ENCODE peak calls at places on chromosome 15, in six cellular contexts. One of them, this sample, is unnamed.

GRCh38 chr15:52283281-52283680 is 12.3 kb downstream of the MYO5C start:
- DNase-seq in breast epithelium: no peak
- DNase-seq in small intestine: no peak
- DNase-seq in mammary epithelial cell: no peak
- DNase-seq in neuronal stem cell: no peak
- DNase-seq in lower lobe of right lung: no peak
- DNase-seq in this sample: no peak

GRCh38 chr15:39770748-39771689 is 11.6 kb downstream of the FSIP1 start:
- DNase-seq in breast epithelium: no peak
- DNase-seq in small intestine: no peak
- DNase-seq in mammary epithelial cell: peak; percentile 30
- DNase-seq in neuronal stem cell: no peak
- DNase-seq in lower lobe of right lung: no peak
- DNase-seq in this sample: no peak

GRCh38 chr15:29039466-29040366 is 153.9 kb downstream of the APBA2 start:
- DNase-seq in breast epithelium: no peak
- DNase-seq in small intestine: no peak
- DNase-seq in mammary epithelial cell: no peak
- DNase-seq in neuronal stem cell: peak; percentile 6
- DNase-seq in lower lobe of right lung: no peak
- DNase-seq in this sample: no peak

GRCh38 chr15:36612063-36612788 is 32.8 kb downstream of the CDIN1 start:
- DNase-seq in breast epithelium: no peak
- DNase-seq in small intestine: peak; percentile 46
- DNase-seq in mammary epithelial cell: peak; percentile 86
- DNase-seq in neuronal stem cell: no peak
- DNase-seq in lower lobe of right lung: no peak
- DNase-seq in this sample: no peak

GRCh38 chr15:68113273-68113672 is 59.2 kb downstream of the PIAS1 start:
- DNase-seq in breast epithelium: no peak
- DNase-seq in small intestine: peak; percentile 41
- DNase-seq in mammary epithelial cell: no peak
- DNase-seq in neuronal stem cell: no peak
- DNase-seq in lower lobe of right lung: no peak
- DNase-seq in this sample: no peak

GRCh38 chr15:89197503-89197971 is 23.8 kb downstream of the RLBP1 start:
- DNase-seq in breast epithelium: peak; percentile 86
- DNase-seq in small intestine: peak; percentile 18
- DNase-seq in mammary epithelial cell: peak; percentile 70
- DNase-seq in neuronal stem cell: peak; percentile 80
- DNase-seq in lower lobe of right lung: peak; percentile 73
- DNase-seq in this sample: peak; percentile 42

GRCh38 chr15:40789999-40790398 is 16.9 kb upstream of the ZFYVE19 start:
- DNase-seq in breast epithelium: no peak
- DNase-seq in small intestine: no peak
- DNase-seq in mammary epithelial cell: no peak
- DNase-seq in neuronal stem cell: no peak
- DNase-seq in lower lobe of right lung: peak; percentile 47
- DNase-seq in this sample: no peak

GRCh38 chr15:78325092-78325843 is 14.9 kb upstream of the CRABP1 start:
- DNase-seq in breast epithelium: no peak
- DNase-seq in small intestine: no peak
- DNase-seq in mammary epithelial cell: peak; percentile 49
- DNase-seq in neuronal stem cell: no peak
- DNase-seq in lower lobe of right lung: no peak
- DNase-seq in this sample: no peak

GRCh38 chr15:101437209-101437608 is 52.3 kb downstream of the PCSK6 start:
- DNase-seq in breast epithelium: no peak
- DNase-seq in small intestine: no peak
- DNase-seq in mammary epithelial cell: no peak
- DNase-seq in neuronal stem cell: no peak
- DNase-seq in lower lobe of right lung: no peak
- DNase-seq in this sample: no peak

GRCh38 chr15:34993413-34993812 is 5.3 kb upstream of the ZNF770 start:
- DNase-seq in breast epithelium: no peak
- DNase-seq in small intestine: no peak
- DNase-seq in mammary epithelial cell: no peak
- DNase-seq in neuronal stem cell: no peak
- DNase-seq in lower lobe of right lung: no peak
- DNase-seq in this sample: no peak

GRCh38 chr15:41494922-41495735 is 1.5 kb downstream of the ITPKA start:
- DNase-seq in breast epithelium: no peak
- DNase-seq in small intestine: peak; percentile 42
- DNase-seq in mammary epithelial cell: no peak
- DNase-seq in neuronal stem cell: peak; percentile 32
- DNase-seq in lower lobe of right lung: peak; percentile 60
- DNase-seq in this sample: peak; percentile 20

GRCh38 chr15:98653686-98654085 is 5.3 kb downstream of the IGF1R start:
- DNase-seq in breast epithelium: no peak
- DNase-seq in small intestine: no peak
- DNase-seq in mammary epithelial cell: no peak
- DNase-seq in neuronal stem cell: no peak
- DNase-seq in lower lobe of right lung: no peak
- DNase-seq in this sample: no peak

GRCh38 chr15:61032600-61033286 is 196.4 kb downstream of the RORA start:
- DNase-seq in breast epithelium: no peak
- DNase-seq in small intestine: peak; percentile 79
- DNase-seq in mammary epithelial cell: no peak
- DNase-seq in neuronal stem cell: no peak
- DNase-seq in lower lobe of right lung: no peak
- DNase-seq in this sample: no peak

DNA sequence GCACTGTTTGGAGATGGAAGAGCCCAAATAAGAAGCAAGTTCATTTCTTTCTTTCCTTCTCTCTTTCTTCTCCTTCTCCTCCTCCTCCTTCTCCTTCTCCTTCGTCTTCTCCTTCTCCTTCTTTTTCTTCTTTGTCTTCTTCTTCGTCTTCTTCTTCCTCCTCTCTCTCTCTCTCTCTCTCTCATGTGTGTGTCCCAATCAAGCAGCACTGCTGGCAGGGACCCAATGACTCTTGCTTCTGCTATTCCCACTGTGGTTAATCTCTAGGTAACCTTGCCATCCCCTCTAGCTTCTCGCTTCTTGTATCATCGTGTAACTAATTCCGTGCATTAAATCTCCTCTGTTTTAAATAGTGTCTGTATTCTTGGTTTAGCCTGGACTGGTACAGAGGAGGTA is 26.1 kb upstream of the ZNF280D start:
- DNase-seq in breast epithelium: peak; percentile 44
- DNase-seq in small intestine: no peak
- DNase-seq in mammary epithelial cell: peak; percentile 91
- DNase-seq in neuronal stem cell: no peak
- DNase-seq in lower lobe of right lung: no peak
- DNase-seq in this sample: no peak
- H3K4me3 ChIP-seq in breast epithelium: no peak overlapping the region
- H3K4me3 ChIP-seq in small intestine: no peak overlapping the region
- H3K4me3 ChIP-seq in mammary epithelial cell: no peak overlapping the region
- H3K4me3 ChIP-seq in neuronal stem cell: no peak overlapping the region
- H3K4me3 ChIP-seq in lower lobe of right lung: no peak overlapping the region
- H3K4me3 ChIP-seq in this sample: no peak overlapping the region

GRCh38 chr15:63254991-63255390 is 22.4 kb upstream of the APH1B start:
- DNase-seq in breast epithelium: no peak
- DNase-seq in small intestine: no peak
- DNase-seq in mammary epithelial cell: no peak
- DNase-seq in neuronal stem cell: no peak
- DNase-seq in lower lobe of right lung: no peak
- DNase-seq in this sample: no peak
- H3K27ac ChIP-seq in breast epithelium: no peak overlapping the region
- H3K27ac ChIP-seq in small intestine: no peak overlapping the region
- H3K27ac ChIP-seq in mammary epithelial cell: no peak overlapping the region
- H3K27ac ChIP-seq in neuronal stem cell: peak overlapping the region; percentile 11
- H3K27ac ChIP-seq in lower lobe of right lung: no peak overlapping the region
- H3K27ac ChIP-seq in this sample: no peak overlapping the region

DNA sequence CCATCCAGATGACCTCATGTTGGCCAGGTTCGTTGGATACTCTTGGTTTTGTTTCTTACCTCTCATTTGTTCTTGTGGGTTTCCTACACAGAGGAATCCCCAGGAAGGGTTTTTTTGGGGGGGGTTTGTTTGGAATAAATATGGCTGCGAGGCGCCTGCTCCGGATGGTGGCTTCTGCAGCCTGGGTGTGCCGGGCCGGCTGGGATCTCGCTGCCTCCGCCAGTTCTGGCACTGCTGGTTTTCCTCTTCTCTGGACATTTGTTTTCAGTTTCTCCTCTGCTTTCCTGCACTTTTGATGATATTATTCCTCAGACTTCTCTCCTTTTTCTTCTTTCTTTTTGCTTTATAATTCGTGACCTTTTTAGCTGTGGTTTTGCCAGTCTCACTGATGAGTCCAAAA is 187.4 kb downstream of the OR4M2 start:
- DNase-seq in breast epithelium: peak; percentile 15
- DNase-seq in small intestine: no peak
- DNase-seq in mammary epithelial cell: no peak
- DNase-seq in neuronal stem cell: no peak
- DNase-seq in lower lobe of right lung: no peak
- DNase-seq in this sample: no peak
- H3K9me3 ChIP-seq in breast epithelium: no peaks in the 10 kb centered on the region
- H3K9me3 ChIP-seq in small intestine: no peaks in the 10 kb centered on the region
- H3K9me3 ChIP-seq in mammary epithelial cell: no peaks in the 10 kb centered on the region
- H3K9me3 ChIP-seq in neuronal stem cell: peaks cover 6% of the 10 kb centered on the region
- H3K9me3 ChIP-seq in lower lobe of right lung: no peaks in the 10 kb centered on the region
- H3K9me3 ChIP-seq in this sample: no peaks in the 10 kb centered on the region

GRCh38 chr15:65533057-65533752 is 2.9 kb downstream of the HACD3 start:
- DNase-seq in breast epithelium: no peak
- DNase-seq in small intestine: peak; percentile 67
- DNase-seq in mammary epithelial cell: peak; percentile 9
- DNase-seq in neuronal stem cell: no peak
- DNase-seq in lower lobe of right lung: no peak
- DNase-seq in this sample: no peak
- H3K4me3 ChIP-seq in breast epithelium: no peak overlapping the region
- H3K4me3 ChIP-seq in small intestine: no peak overlapping the region
- H3K4me3 ChIP-seq in mammary epithelial cell: no peak overlapping the region
- H3K4me3 ChIP-seq in neuronal stem cell: no peak overlapping the region
- H3K4me3 ChIP-seq in lower lobe of right lung: peak overlapping the region; percentile 4
- H3K4me3 ChIP-seq in this sample: no peak overlapping the region

GRCh38 chr15:80695911-80696651 is 971 bp downstream of the ABHD17C start:
- DNase-seq in breast epithelium: peak; percentile 20
- DNase-seq in small intestine: peak; percentile 82
- DNase-seq in mammary epithelial cell: peak; percentile 58
- DNase-seq in neuronal stem cell: no peak
- DNase-seq in lower lobe of right lung: peak; percentile 64
- DNase-seq in this sample: peak; percentile 50
- H3K27ac ChIP-seq in breast epithelium: peak overlapping the region; percentile 68
- H3K27ac ChIP-seq in small intestine: peak overlapping the region; percentile 84
- H3K27ac ChIP-seq in mammary epithelial cell: peak overlapping the region; percentile 79
- H3K27ac ChIP-seq in neuronal stem cell: no peak overlapping the region
- H3K27ac ChIP-seq in lower lobe of right lung: peak overlapping the region; percentile 89
- H3K27ac ChIP-seq in this sample: no peak overlapping the region

DNA sequence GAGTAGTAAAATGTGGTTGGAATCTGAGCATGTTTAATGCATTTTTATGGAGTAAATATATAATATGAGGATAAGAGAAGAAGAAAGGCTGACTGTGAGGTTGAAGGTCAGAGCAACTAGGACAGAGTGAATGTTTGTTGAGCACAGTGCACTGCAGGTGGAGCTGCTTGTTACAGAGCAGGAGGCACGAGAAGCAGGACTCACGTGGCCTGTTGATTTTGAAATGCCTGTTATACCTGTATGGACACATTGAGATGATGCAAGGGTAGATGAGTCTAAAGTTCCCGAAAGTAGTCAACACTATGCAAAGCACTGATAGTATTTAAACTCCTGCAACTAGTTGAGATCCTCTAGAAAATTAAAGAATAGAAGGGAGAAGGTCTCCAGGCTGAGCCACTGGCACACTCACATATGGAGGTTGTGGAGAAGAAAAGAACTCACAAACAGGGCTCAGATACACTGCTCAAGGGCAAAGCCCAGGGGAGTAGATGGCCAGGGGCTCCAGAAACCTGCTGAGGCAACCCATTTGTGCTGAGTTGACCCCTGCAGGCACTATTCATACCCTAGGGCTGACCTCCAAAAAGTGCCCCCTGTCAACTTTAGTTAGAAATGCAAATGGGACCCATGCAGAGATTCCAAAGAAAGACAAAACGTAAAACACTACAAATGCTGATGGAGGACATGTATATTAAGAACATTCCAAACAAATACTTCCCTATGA is 541.5 kb downstream of the GABRG3 start:
- DNase-seq in breast epithelium: no peak
- DNase-seq in small intestine: no peak
- DNase-seq in mammary epithelial cell: no peak
- DNase-seq in neuronal stem cell: no peak
- DNase-seq in lower lobe of right lung: no peak
- DNase-seq in this sample: no peak
- H3K9me3 ChIP-seq in breast epithelium: peaks cover 10% of the 10 kb centered on the region
- H3K9me3 ChIP-seq in small intestine: no peaks in the 10 kb centered on the region
- H3K9me3 ChIP-seq in mammary epithelial cell: peaks cover 22% of the 10 kb centered on the region
- H3K9me3 ChIP-seq in neuronal stem cell: peaks cover 7% of the 10 kb centered on the region
- H3K9me3 ChIP-seq in lower lobe of right lung: peaks cover 15% of the 10 kb centered on the region
- H3K9me3 ChIP-seq in this sample: peaks cover 8% of the 10 kb centered on the region

DNA sequence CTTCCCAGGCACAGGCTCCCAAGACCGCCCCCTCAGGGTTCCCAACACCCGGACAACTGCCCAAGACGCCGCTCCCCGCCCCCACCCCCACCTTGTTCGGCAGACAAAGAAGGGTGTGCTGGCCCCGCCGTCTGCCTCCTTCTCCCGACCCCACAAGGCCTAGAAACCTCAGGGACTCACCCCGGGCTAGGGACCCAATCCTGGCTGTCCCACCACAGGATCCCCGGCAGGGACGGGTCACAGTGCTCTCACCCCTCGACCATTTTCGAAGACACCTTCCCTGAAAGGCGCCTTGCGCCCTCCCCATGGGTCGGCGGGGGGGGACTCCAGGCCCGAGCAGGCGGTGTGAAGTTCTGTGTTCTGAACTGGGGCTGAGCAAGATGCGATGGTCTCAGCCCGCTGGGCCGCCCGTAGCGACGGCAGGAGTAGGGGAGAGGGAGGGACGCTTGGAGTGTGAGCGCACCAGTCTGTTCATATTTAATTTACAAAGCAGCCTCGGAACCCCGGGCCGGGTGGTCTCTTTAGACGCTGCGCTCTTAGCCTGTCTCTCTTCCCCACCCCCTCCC is 1.5 kb upstream of the ISLR2 start:
- DNase-seq in breast epithelium: no peak
- DNase-seq in small intestine: no peak
- DNase-seq in mammary epithelial cell: no peak
- DNase-seq in neuronal stem cell: no peak
- DNase-seq in lower lobe of right lung: no peak
- DNase-seq in this sample: no peak
- H3K4me3 ChIP-seq in breast epithelium: peak overlapping the region; percentile 31
- H3K4me3 ChIP-seq in small intestine: no peak overlapping the region
- H3K4me3 ChIP-seq in mammary epithelial cell: no peak overlapping the region
- H3K4me3 ChIP-seq in neuronal stem cell: peak overlapping the region; percentile 25
- H3K4me3 ChIP-seq in lower lobe of right lung: peak overlapping the region; percentile 46
- H3K4me3 ChIP-seq in this sample: no peak overlapping the region

This sample was measured in CD4-positive, CD25-positive, alpha-beta regulatory T cell.